ENCODE peak calls at places on chromosomes 12 and 14, in six cellular contexts. P, V, M, A, U and N are unnamed samples.

GRCh38 chr12:53234236-53234635 is 2.2 kb upstream of the RARG start:
- DNase-seq in P (no peak), V (no peak), M (no peak), A (no peak), U (no peak), N (peak; percentile 43)

GRCh38 chr12:122651520-122652224 is 51.5 kb downstream of the HCAR2 start:
- DNase-seq in P (no peak), V (no peak), M (no peak), A (peak; percentile 39), U (no peak), N (no peak)

GRCh38 chr12:62977419-62977818 is 42.5 kb upstream of the PPM1H start:
- DNase-seq in P (no peak), V (no peak), M (no peak), A (peak; percentile 38), U (peak; percentile 77), N (peak; percentile 34)

GRCh38 chr12:131928080-131928764 is 854 bp upstream of the PUS1 start:
- DNase-seq in P (no peak), V (no peak), M (no peak), A (peak; percentile 27), U (no peak), N (peak; percentile 34)

GRCh38 chr14:104980601-104981531 is 2.7 kb upstream of the AHNAK2 start:
- DNase-seq in P (peak; percentile 19), V (no peak), M (no peak), A (no peak), U (no peak), N (no peak)

GRCh38 chr12:57882575-57882974 is 36.0 kb upstream of the CTDSP2 start:
- DNase-seq in P (no peak), V (no peak), M (no peak), A (no peak), U (no peak), N (no peak)

GRCh38 chr12:116361404-116362223 is 84.1 kb upstream of the MED13L start:
- DNase-seq in P (no peak), V (no peak), M (no peak), A (no peak), U (no peak), N (peak; percentile 58)

GRCh38 chr14:105862581-105863239 is 336.3 kb downstream of the TMEM121 start:
- DNase-seq in P (peak; percentile 5), V (no peak), M (no peak), A (no peak), U (no peak), N (peak; percentile 8)

GRCh38 chr12:119780786-119781434 is 96.2 kb downstream of the CIT start:
- DNase-seq in P (peak; percentile 16), V (peak; percentile 77), M (peak; percentile 56), A (peak; percentile 44), U (peak; percentile 36), N (peak; percentile 68)

GRCh38 chr12:131018808-131019397 is 65.2 kb downstream of the ADGRD1 start:
- DNase-seq in P (no peak), V (no peak), M (no peak), A (no peak), U (no peak), N (no peak)

GRCh38 chr12:98653866-98654493 is 8.9 kb downstream of the APAF1 start:
- DNase-seq in P (no peak), V (peak; percentile 27), M (no peak), A (peak; percentile 73), U (peak; percentile 38), N (no peak)

GRCh38 chr12:14443531-14443930 is 78.0 kb downstream of the ATF7IP start:
- DNase-seq in P (no peak), V (no peak), M (no peak), A (peak; percentile 49), U (no peak), N (no peak)

GRCh38 chr14:24715239-24715638 is 81.2 kb upstream of the GZMB start:
- DNase-seq in P (no peak), V (no peak), M (no peak), A (no peak), U (no peak), N (no peak)

DNA sequence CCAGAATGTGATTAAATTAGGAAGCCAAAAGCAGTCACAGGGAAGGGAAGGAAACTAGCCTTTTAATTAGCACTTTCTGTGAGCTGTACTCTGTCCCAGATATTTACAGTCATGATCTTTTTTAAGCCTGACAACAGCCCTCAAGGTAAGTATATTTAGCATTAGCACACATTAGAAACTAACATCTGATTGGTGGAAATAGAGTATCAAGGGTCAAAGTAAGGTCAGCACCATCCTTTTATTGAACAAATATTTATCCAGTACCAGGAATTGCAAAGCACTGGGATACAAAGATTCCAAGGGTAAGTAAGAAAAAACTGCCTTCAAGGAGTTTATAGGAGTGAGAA is 28.2 kb downstream of the RPGRIP1 start:
- DNase-seq in P (no peak), V (no peak), M (no peak), A (no peak), U (no peak), N (no peak)
- H3K4me3 ChIP-seq in P (peak overlapping the region; percentile 34), V (peak overlapping the region; percentile 15), M (no peak overlapping the region), A (no peak overlapping the region), U (no peak overlapping the region), N (peak overlapping the region; percentile 34)

GRCh38 chr14:48826058-48826457 is 760.1 kb downstream of the RPS29 start:
- DNase-seq in P (no peak), V (no peak), M (no peak), A (no peak), U (no peak), N (no peak)
- TF ChIP-seq CTCF in P (no peak), V (no peak), M (no peak), A (no peak), U (no peak), N (no peak)

DNA sequence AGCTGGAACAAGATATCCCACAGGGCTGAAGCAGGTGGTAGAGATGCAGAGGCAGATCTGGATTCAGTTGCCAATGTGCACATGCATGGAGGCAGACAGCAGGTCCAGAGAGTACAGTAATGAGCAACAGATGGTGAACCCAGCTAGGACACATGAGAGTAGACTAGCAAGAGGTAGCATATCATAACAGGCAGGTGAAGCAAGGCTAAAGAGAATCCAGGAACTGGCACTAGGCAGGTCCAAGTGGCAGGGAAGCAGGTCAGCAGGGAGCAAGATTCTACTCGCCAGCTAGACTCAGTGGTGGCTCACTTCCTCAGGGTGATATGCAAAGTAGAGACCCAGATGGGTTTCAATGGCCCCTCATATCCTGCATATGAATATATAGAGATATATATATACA is 15.3 kb upstream of the MYF6 start:
- DNase-seq in P (no peak), V (no peak), M (no peak), A (no peak), U (no peak), N (no peak)
- H3K4me3 ChIP-seq in P (no peak overlapping the region), V (no peak overlapping the region), M (no peak overlapping the region), A (no peak overlapping the region), U (no peak overlapping the region), N (no peak overlapping the region)

DNA sequence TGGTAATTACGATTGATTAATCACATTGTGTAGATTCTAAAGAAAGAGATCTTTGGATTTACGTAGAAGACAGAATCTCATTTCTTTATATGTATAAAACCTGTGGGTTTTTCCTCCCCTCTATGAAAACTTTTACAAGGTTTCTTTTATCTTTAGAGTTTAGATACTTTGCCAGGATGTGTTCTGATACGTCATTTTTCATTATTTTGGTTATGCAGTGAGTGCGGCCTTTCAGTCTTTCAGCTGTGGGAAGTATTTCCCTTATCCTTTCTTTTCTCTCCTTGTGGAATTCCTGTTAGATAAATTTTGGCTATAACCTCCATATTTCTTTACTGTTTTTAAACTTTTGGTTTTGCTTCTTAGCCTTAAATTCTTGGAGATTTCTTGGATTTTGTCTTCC is 92.7 kb downstream of the TTLL5 start:
- DNase-seq in P (no peak), V (no peak), M (no peak), A (no peak), U (no peak), N (no peak)
- TF ChIP-seq CTCF in P (no peak), V (no peak), M (no peak), A (no peak), U (no peak), N (no peak)

GRCh38 chr12:91467686-91468085 is 285.1 kb upstream of the DCN start:
- DNase-seq in P (no peak), V (no peak), M (no peak), A (no peak), U (no peak), N (no peak)
- H3K4me3 ChIP-seq in P (no peak overlapping the region), V (no peak overlapping the region), M (no peak overlapping the region), A (no peak overlapping the region), U (no peak overlapping the region), N (no peak overlapping the region)

DNA sequence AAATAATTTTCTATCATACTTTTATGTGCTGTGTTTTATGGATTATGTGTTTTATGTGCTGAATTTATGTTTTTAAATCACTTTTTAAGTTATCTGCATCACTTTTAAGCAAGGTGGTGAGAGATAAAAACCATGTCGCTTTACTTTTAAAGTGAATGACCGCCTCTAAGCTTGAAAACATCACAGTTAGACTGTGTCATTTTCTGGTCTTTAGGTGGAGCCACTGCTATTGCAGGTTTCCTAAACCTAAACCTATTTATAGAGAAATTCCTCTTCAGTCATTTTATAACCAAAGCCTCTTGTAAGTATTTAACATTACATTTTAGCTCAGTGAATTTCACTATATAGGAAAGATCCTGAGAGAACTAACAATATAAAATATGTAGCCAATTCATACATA is 21.0 kb upstream of the MDM2 start:
- DNase-seq in P (no peak), V (no peak), M (no peak), A (no peak), U (no peak), N (no peak)
- TF ChIP-seq CTCF in P (no peak), V (no peak), M (no peak), A (no peak), U (peak; percentile 13), N (no peak)

GRCh38 chr12:47986832-47987231 is 17.4 kb downstream of the COL2A1 start:
- DNase-seq in P (no peak), V (no peak), M (no peak), A (no peak), U (no peak), N (no peak)

GRCh38 chr12:47987411-47988072 is 16.7 kb downstream of the COL2A1 start:
- DNase-seq in P (no peak), V (no peak), M (no peak), A (peak; percentile 28), U (no peak), N (no peak)

GRCh38 chr12:47984331-47984801 is 19.9 kb downstream of the COL2A1 start:
- DNase-seq in P (no peak), V (no peak), M (no peak), A (no peak), U (no peak), N (no peak)

GRCh38 chr12:47986266-47986610 is 18.0 kb downstream of the COL2A1 start:
- DNase-seq in P (no peak), V (no peak), M (no peak), A (no peak), U (no peak), N (no peak)

DNA sequence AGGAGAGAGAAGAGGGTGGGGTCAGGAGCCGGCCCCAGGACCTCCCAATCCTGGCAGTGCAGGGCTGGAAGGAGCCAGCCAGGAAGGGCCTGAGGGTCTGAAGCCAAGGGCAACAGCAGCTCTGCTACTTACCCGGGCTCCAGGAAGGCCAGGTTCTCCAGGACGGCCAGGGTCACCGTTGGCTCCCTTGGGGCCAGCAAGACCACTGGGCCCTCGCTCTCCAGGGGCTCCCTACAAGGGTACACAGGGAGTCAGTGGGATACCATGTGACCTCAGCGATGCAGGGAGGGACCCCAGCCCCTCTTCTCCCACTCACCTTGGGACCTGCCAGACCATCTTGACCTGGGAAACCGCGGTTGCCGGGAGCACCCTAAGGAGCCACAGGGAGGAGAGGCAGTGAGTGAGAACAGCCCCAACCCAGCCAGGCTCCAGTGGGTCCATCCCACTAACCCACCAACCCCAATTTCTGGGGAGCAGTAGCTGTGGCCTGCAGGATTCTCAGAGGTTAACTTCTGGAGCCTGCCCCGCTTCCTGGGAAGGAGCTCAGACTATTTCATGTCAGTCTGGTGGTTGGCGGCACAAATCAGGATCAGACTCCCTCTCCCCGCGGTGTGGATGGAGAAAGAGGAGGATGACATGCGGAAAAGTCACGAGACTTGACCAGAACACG is 18.5 kb downstream of the COL2A1 start:
- DNase-seq in P (no peak), V (no peak), M (no peak), A (no peak), U (no peak), N (no peak)
- H3K4me3 ChIP-seq in P (no peak overlapping the region), V (no peak overlapping the region), M (no peak overlapping the region), A (no peak overlapping the region), U (no peak overlapping the region), N (no peak overlapping the region)